ENCODE peak calls at places on chromosome 19, in five cellular contexts. X is A549, Y is osteoblast, M is spleen, B is PC-3. I is an unnamed sample.

GRCh38 chr19:7605490-7606222 is 10.0 kb downstream of the CAMSAP3 start:
- DNase-seq in X (no peak), Y (peak; percentile 85), M (no peak), B (peak; percentile 71), I (no peak)

GRCh38 chr19:38506723-38507550 is 73.4 kb downstream of the RYR1 start:
- DNase-seq in X (peak; percentile 100), Y (peak; percentile 93), M (peak; percentile 94), B (peak; percentile 89), I (peak; percentile 97)

GRCh38 chr19:42250666-42251531 is 4.0 kb downstream of the ERF start:
- DNase-seq in X (no peak), Y (peak; percentile 97), M (peak; percentile 82), B (no peak), I (no peak)

GRCh38 chr19:4969772-4970531 is 1.0 kb downstream of the KDM4B start:
- DNase-seq in X (no peak), Y (peak; percentile 65), M (peak; percentile 82), B (peak; percentile 51), I (no peak)

GRCh38 chr19:11203194-11204075 is 6.1 kb upstream of the KANK2 start:
- DNase-seq in X (peak; percentile 72), Y (peak; percentile 99), M (no peak), B (peak; percentile 79), I (peak; percentile 58)

GRCh38 chr19:41753159-41753558 is 2.2 kb upstream of the CEACAM6 start:
- DNase-seq in X (peak; percentile 74), Y (peak; percentile 89), M (peak; percentile 92), B (peak; percentile 69), I (peak; percentile 51)

GRCh38 chr19:10747271-10747670 is 29.4 kb downstream of the DNM2 start:
- DNase-seq in X (peak; percentile 31), Y (peak; percentile 78), M (no peak), B (peak; percentile 57), I (peak; percentile 65)

GRCh38 chr19:14821958-14822357 is 13.0 kb downstream of the OR7A5 start:
- DNase-seq in X (no peak), Y (no peak), M (no peak), B (no peak), I (no peak)

GRCh38 chr19:37309834-37310575 is 60.9 kb upstream of the ZNF527 start:
- DNase-seq in X (no peak), Y (peak; percentile 3), M (no peak), B (no peak), I (no peak)

GRCh38 chr19:31232871-31233270 is 116.4 kb downstream of the TSHZ3 start:
- DNase-seq in X (no peak), Y (peak; percentile 85), M (no peak), B (peak; percentile 10), I (no peak)

GRCh38 chr19:14582894-14583340 is at the start of gene CLEC17A:
- DNase-seq in X (no peak), Y (peak; percentile 10), M (peak; percentile 90), B (no peak), I (no peak)

GRCh38 chr19:39870171-39870971 is 24.2 kb upstream of the FBL start:
- DNase-seq in X (no peak), Y (peak; percentile 87), M (no peak), B (no peak), I (no peak)

GRCh38 chr19:4393947-4394590 is 6.3 kb downstream of the SH3GL1 start:
- DNase-seq in X (no peak), Y (peak; percentile 85), M (no peak), B (no peak), I (no peak)

GRCh38 chr19:28634837-28635236 is 578.1 kb downstream of the UQCRFS1 start:
- DNase-seq in X (no peak), Y (no peak), M (no peak), B (no peak), I (no peak)

GRCh38 chr19:55867101-55867500 is 30.8 kb downstream of the NLRP4 start:
- DNase-seq in X (no peak), Y (no peak), M (no peak), B (no peak), I (no peak)

GRCh38 chr19:750640-751423 is at the start of gene MISP:
- DNase-seq in X (peak; percentile 41), Y (no peak), M (no peak), B (peak; percentile 84), I (peak; percentile 90)

GRCh38 chr19:961866-962620 is 22.1 kb upstream of the WDR18 start:
- DNase-seq in X (no peak), Y (peak; percentile 97), M (no peak), B (peak; percentile 44), I (no peak)

GRCh38 chr19:43634877-43635560 is 4.6 kb downstream of the CADM4 start:
- DNase-seq in X (no peak), Y (no peak), M (no peak), B (no peak), I (no peak)

GRCh38 chr19:45484273-45484945 is 12.4 kb downstream of the RTN2 start:
- DNase-seq in X (no peak), Y (no peak), M (no peak), B (no peak), I (no peak)

GRCh38 chr19:1576242-1577089 is 8.3 kb upstream of the MEX3D start:
- DNase-seq in X (no peak), Y (no peak), M (no peak), B (no peak), I (no peak)

GRCh38 chr19:35357867-35358573 is at the start of gene FFAR3:
- DNase-seq in X (no peak), Y (no peak), M (peak; percentile 79), B (no peak), I (no peak)

GRCh38 chr19:18225702-18226468 is at the start of gene PDE4C:
- DNase-seq in X (no peak), Y (peak; percentile 87), M (peak; percentile 75), B (no peak), I (no peak)
- H3K27ac ChIP-seq in X (peak within 1 kb of the TSS; percentile 85), Y (no peak within 1 kb of the TSS), M (peak within 1 kb of the TSS; percentile 45), B (no peak within 1 kb of the TSS), I (no peak within 1 kb of the TSS)

GRCh38 chr19:16495982-16496612 is at the start of the genes C19orf44 and CALR3:
- DNase-seq in X (peak; percentile 81), Y (peak; percentile 97), M (peak; percentile 98), B (peak; percentile 99), I (peak; percentile 98)
- TF ChIP-seq CTCF in X (no peak), Y (no peak), M (peak; percentile 45), B (no peak), I (no peak)

GRCh38 chr19:48244289-48244688 is 11.4 kb downstream of the CARD8 start:
- DNase-seq in X (no peak), Y (no peak), M (no peak), B (peak; percentile 12), I (no peak)

GRCh38 chr19:48247212-48247611 is 8.5 kb downstream of the CARD8 start:
- DNase-seq in X (no peak), Y (no peak), M (no peak), B (no peak), I (no peak)

GRCh38 chr19:48249502-48250014 is 6.2 kb downstream of the CARD8 start:
- DNase-seq in X (no peak), Y (no peak), M (peak; percentile 91), B (no peak), I (no peak)

GRCh38 chr19:48248081-48248833 is 7.5 kb downstream of the CARD8 start:
- DNase-seq in X (no peak), Y (no peak), M (no peak), B (no peak), I (no peak)

GRCh38 chr19:48246101-48246500 is 9.6 kb downstream of the CARD8 start:
- DNase-seq in X (no peak), Y (no peak), M (no peak), B (no peak), I (no peak)
- H3K27ac ChIP-seq in X (no peak overlapping the region), Y (no peak overlapping the region), M (no peak overlapping the region), B (no peak overlapping the region), I (no peak overlapping the region)

DNA sequence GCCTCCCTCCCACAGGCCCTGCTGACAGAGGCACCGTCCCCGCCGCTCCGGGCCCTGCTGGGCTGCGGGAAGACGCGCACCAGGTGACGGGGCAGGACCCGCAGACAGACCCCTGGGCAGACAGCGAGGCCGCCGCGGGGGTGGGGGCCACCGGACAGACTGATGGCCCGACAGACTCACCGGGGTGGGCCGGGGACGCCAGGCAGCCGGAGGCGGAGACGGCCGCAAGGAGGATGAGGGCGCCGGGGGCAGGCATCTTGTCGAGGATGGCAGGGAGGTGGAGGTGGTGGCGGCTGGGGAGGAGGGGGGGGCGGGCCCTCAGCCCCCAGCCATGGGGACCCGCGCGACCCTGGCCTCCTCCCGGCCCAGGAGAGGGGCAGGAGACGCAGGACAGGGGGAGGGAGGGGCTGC is 309 bp downstream of the LMTK3 start:
- DNase-seq in X (no peak), Y (no peak), M (peak; percentile 82), B (no peak), I (no peak)
- TF ChIP-seq CTCF in X (no peak), Y (no peak), M (no peak), B (no peak), I (no peak)